ENCODE peak calls at places on chromosomes 13 and 19, in nine cellular contexts. One of them, this sample, is unnamed.

GRCh38 chr13:23609414-23610186 is 39.4 kb downstream of the TNFRSF19 start:
- DNase-seq in OCI-LY7: no peak
- DNase-seq in neural progenitor cell: no peak
- DNase-seq in SK-N-SH: no peak
- DNase-seq in GM23338: no peak
- DNase-seq in GM23248: peak; percentile 68
- DNase-seq in hepatocyte: no peak
- DNase-seq in HCT116: no peak
- DNase-seq in MM.1S: peak; percentile 33
- DNase-seq in this sample: peak; percentile 55

GRCh38 chr19:8571006-8571411 is 6.2 kb downstream of the MYO1F start:
- DNase-seq in OCI-LY7: no peak
- DNase-seq in neural progenitor cell: no peak
- DNase-seq in SK-N-SH: no peak
- DNase-seq in GM23338: no peak
- DNase-seq in GM23248: peak; percentile 92
- DNase-seq in hepatocyte: no peak
- DNase-seq in HCT116: no peak
- DNase-seq in MM.1S: peak; percentile 53
- DNase-seq in this sample: peak; percentile 87

GRCh38 chr19:45187421-45188100 is 9.0 kb downstream of the BLOC1S3 start:
- DNase-seq in OCI-LY7: peak; percentile 83
- DNase-seq in neural progenitor cell: peak; percentile 77
- DNase-seq in SK-N-SH: peak; percentile 67
- DNase-seq in GM23338: peak; percentile 93
- DNase-seq in GM23248: peak; percentile 29
- DNase-seq in hepatocyte: peak; percentile 61
- DNase-seq in HCT116: no peak
- DNase-seq in MM.1S: peak; percentile 61
- DNase-seq in this sample: peak; percentile 14

GRCh38 chr19:35977446-35978222 is 17.4 kb upstream of the SDHAF1 start:
- DNase-seq in OCI-LY7: peak; percentile 73
- DNase-seq in neural progenitor cell: peak; percentile 79
- DNase-seq in SK-N-SH: peak; percentile 59
- DNase-seq in GM23338: peak; percentile 95
- DNase-seq in GM23248: peak; percentile 6
- DNase-seq in hepatocyte: no peak
- DNase-seq in HCT116: peak; percentile 45
- DNase-seq in MM.1S: no peak
- DNase-seq in this sample: no peak

GRCh38 chr13:59409211-59409610 is 754.5 kb downstream of the DIAPH3 start:
- DNase-seq in OCI-LY7: no peak
- DNase-seq in neural progenitor cell: peak; percentile 45
- DNase-seq in SK-N-SH: no peak
- DNase-seq in GM23338: peak; percentile 48
- DNase-seq in GM23248: no peak
- DNase-seq in hepatocyte: peak; percentile 38
- DNase-seq in HCT116: no peak
- DNase-seq in MM.1S: no peak
- DNase-seq in this sample: no peak

GRCh38 chr13:112153846-112154245 is 86.9 kb downstream of the SOX1 start:
- DNase-seq in OCI-LY7: no peak
- DNase-seq in neural progenitor cell: no peak
- DNase-seq in SK-N-SH: no peak
- DNase-seq in GM23338: no peak
- DNase-seq in GM23248: no peak
- DNase-seq in hepatocyte: no peak
- DNase-seq in HCT116: no peak
- DNase-seq in MM.1S: no peak
- DNase-seq in this sample: no peak

GRCh38 chr19:14441041-14441938 is 8.2 kb downstream of the PKN1 start:
- DNase-seq in OCI-LY7: no peak
- DNase-seq in neural progenitor cell: no peak
- DNase-seq in SK-N-SH: peak; percentile 57
- DNase-seq in GM23338: no peak
- DNase-seq in GM23248: no peak
- DNase-seq in hepatocyte: no peak
- DNase-seq in HCT116: no peak
- DNase-seq in MM.1S: no peak
- DNase-seq in this sample: no peak

GRCh38 chr13:80945328-80945727 is 604.4 kb upstream of the SPRY2 start:
- DNase-seq in OCI-LY7: no peak
- DNase-seq in neural progenitor cell: peak; percentile 91
- DNase-seq in SK-N-SH: peak; percentile 12
- DNase-seq in GM23338: peak; percentile 79
- DNase-seq in GM23248: no peak
- DNase-seq in hepatocyte: peak; percentile 26
- DNase-seq in HCT116: no peak
- DNase-seq in MM.1S: no peak
- DNase-seq in this sample: no peak

GRCh38 chr19:29499921-29500590 is 25.7 kb upstream of the VSTM2B start:
- DNase-seq in OCI-LY7: no peak
- DNase-seq in neural progenitor cell: no peak
- DNase-seq in SK-N-SH: no peak
- DNase-seq in GM23338: no peak
- DNase-seq in GM23248: no peak
- DNase-seq in hepatocyte: no peak
- DNase-seq in HCT116: no peak
- DNase-seq in MM.1S: no peak
- DNase-seq in this sample: no peak

GRCh38 chr19:54452626-54453025 is 3.6 kb downstream of the LENG8 start:
- DNase-seq in OCI-LY7: no peak
- DNase-seq in neural progenitor cell: no peak
- DNase-seq in SK-N-SH: no peak
- DNase-seq in GM23338: no peak
- DNase-seq in GM23248: no peak
- DNase-seq in hepatocyte: no peak
- DNase-seq in HCT116: no peak
- DNase-seq in MM.1S: no peak
- DNase-seq in this sample: no peak

GRCh38 chr13:78680064-78680463 is 21.1 kb upstream of the OBI1 start:
- DNase-seq in OCI-LY7: no peak
- DNase-seq in neural progenitor cell: no peak
- DNase-seq in SK-N-SH: no peak
- DNase-seq in GM23338: no peak
- DNase-seq in GM23248: no peak
- DNase-seq in hepatocyte: no peak
- DNase-seq in HCT116: no peak
- DNase-seq in MM.1S: no peak
- DNase-seq in this sample: no peak

GRCh38 chr13:29624997-29625396 is 29.5 kb upstream of the SLC7A1 start:
- DNase-seq in OCI-LY7: no peak
- DNase-seq in neural progenitor cell: no peak
- DNase-seq in SK-N-SH: no peak
- DNase-seq in GM23338: no peak
- DNase-seq in GM23248: no peak
- DNase-seq in hepatocyte: no peak
- DNase-seq in HCT116: no peak
- DNase-seq in MM.1S: no peak
- DNase-seq in this sample: no peak

GRCh38 chr13:85597790-85598500 is 201.3 kb downstream of the SLITRK6 start:
- DNase-seq in OCI-LY7: no peak
- DNase-seq in neural progenitor cell: no peak
- DNase-seq in SK-N-SH: no peak
- DNase-seq in GM23338: no peak
- DNase-seq in GM23248: no peak
- DNase-seq in hepatocyte: no peak
- DNase-seq in HCT116: no peak
- DNase-seq in MM.1S: no peak
- DNase-seq in this sample: no peak

GRCh38 chr13:88066847-88067246 is 395.7 kb downstream of the SLITRK5 start:
- DNase-seq in OCI-LY7: no peak
- DNase-seq in neural progenitor cell: no peak
- DNase-seq in SK-N-SH: no peak
- DNase-seq in GM23338: no peak
- DNase-seq in GM23248: no peak
- DNase-seq in hepatocyte: no peak
- DNase-seq in HCT116: no peak
- DNase-seq in MM.1S: no peak
- DNase-seq in this sample: no peak

GRCh38 chr13:32783067-32783466 is 196.8 kb downstream of the PDS5B start:
- DNase-seq in OCI-LY7: peak; percentile 4
- DNase-seq in neural progenitor cell: no peak
- DNase-seq in SK-N-SH: no peak
- DNase-seq in GM23338: no peak
- DNase-seq in GM23248: peak; percentile 55
- DNase-seq in hepatocyte: no peak
- DNase-seq in HCT116: no peak
- DNase-seq in MM.1S: no peak
- DNase-seq in this sample: peak; percentile 49

GRCh38 chr19:45256836-45257235 is 5.8 kb downstream of the MARK4 start:
- DNase-seq in OCI-LY7: no peak
- DNase-seq in neural progenitor cell: no peak
- DNase-seq in SK-N-SH: no peak
- DNase-seq in GM23338: no peak
- DNase-seq in GM23248: no peak
- DNase-seq in hepatocyte: no peak
- DNase-seq in HCT116: no peak
- DNase-seq in MM.1S: no peak
- DNase-seq in this sample: no peak

GRCh38 chr13:75326173-75327131 is 155.5 kb downstream of the TBC1D4 start:
- DNase-seq in OCI-LY7: no peak
- DNase-seq in neural progenitor cell: no peak
- DNase-seq in SK-N-SH: peak; percentile 36
- DNase-seq in GM23338: no peak
- DNase-seq in GM23248: peak; percentile 8
- DNase-seq in hepatocyte: peak; percentile 9
- DNase-seq in HCT116: no peak
- DNase-seq in MM.1S: no peak
- DNase-seq in this sample: no peak

GRCh38 chr19:48715681-48716171 is 3.8 kb downstream of the MAMSTR start:
- DNase-seq in OCI-LY7: no peak
- DNase-seq in neural progenitor cell: no peak
- DNase-seq in SK-N-SH: no peak
- DNase-seq in GM23338: peak; percentile 24
- DNase-seq in GM23248: peak; percentile 41
- DNase-seq in hepatocyte: peak; percentile 25
- DNase-seq in HCT116: no peak
- DNase-seq in MM.1S: no peak
- DNase-seq in this sample: no peak

GRCh38 chr13:71304861-71305260 is 562.1 kb downstream of the DACH1 start:
- DNase-seq in OCI-LY7: no peak
- DNase-seq in neural progenitor cell: no peak
- DNase-seq in SK-N-SH: no peak
- DNase-seq in GM23338: no peak
- DNase-seq in GM23248: no peak
- DNase-seq in hepatocyte: no peak
- DNase-seq in HCT116: no peak
- DNase-seq in MM.1S: no peak
- DNase-seq in this sample: no peak

GRCh38 chr19:50264483-50265186 is 61.2 kb downstream of the MYH14 start:
- DNase-seq in OCI-LY7: no peak
- DNase-seq in neural progenitor cell: no peak
- DNase-seq in SK-N-SH: no peak
- DNase-seq in GM23338: peak; percentile 42
- DNase-seq in GM23248: no peak
- DNase-seq in hepatocyte: no peak
- DNase-seq in HCT116: no peak
- DNase-seq in MM.1S: no peak
- DNase-seq in this sample: no peak

GRCh38 chr19:54462072-54462712 is 1.4 kb downstream of the LENG9 start:
- DNase-seq in OCI-LY7: no peak
- DNase-seq in neural progenitor cell: no peak
- DNase-seq in SK-N-SH: no peak
- DNase-seq in GM23338: no peak
- DNase-seq in GM23248: peak; percentile 51
- DNase-seq in hepatocyte: no peak
- DNase-seq in HCT116: no peak
- DNase-seq in MM.1S: no peak
- DNase-seq in this sample: no peak

GRCh38 chr13:26377038-26377437 is 123.1 kb downstream of the CDK8 start:
- DNase-seq in OCI-LY7: peak; percentile 18
- DNase-seq in neural progenitor cell: peak; percentile 69
- DNase-seq in SK-N-SH: peak; percentile 38
- DNase-seq in GM23338: peak; percentile 81
- DNase-seq in GM23248: peak; percentile 56
- DNase-seq in hepatocyte: peak; percentile 11
- DNase-seq in HCT116: peak; percentile 8
- DNase-seq in MM.1S: peak; percentile 42
- DNase-seq in this sample: peak; percentile 44

GRCh38 chr19:7159105-7159933 is 89.8 kb downstream of the ZNF557 start:
- DNase-seq in OCI-LY7: no peak
- DNase-seq in neural progenitor cell: no peak
- DNase-seq in SK-N-SH: no peak
- DNase-seq in GM23338: no peak
- DNase-seq in GM23248: peak; percentile 99
- DNase-seq in hepatocyte: peak; percentile 67
- DNase-seq in HCT116: no peak
- DNase-seq in MM.1S: no peak
- DNase-seq in this sample: no peak

GRCh38 chr19:918481-919156 is 1.5 kb downstream of the KISS1R start:
- DNase-seq in OCI-LY7: no peak
- DNase-seq in neural progenitor cell: peak; percentile 39
- DNase-seq in SK-N-SH: no peak
- DNase-seq in GM23338: peak; percentile 74
- DNase-seq in GM23248: no peak
- DNase-seq in hepatocyte: no peak
- DNase-seq in HCT116: no peak
- DNase-seq in MM.1S: no peak
- DNase-seq in this sample: peak; percentile 19
- TF ChIP-seq EZH2phosphoT487 in OCI-LY7: no peak
- TF ChIP-seq EZH2phosphoT487 in neural progenitor cell: peak; percentile 3
- TF ChIP-seq EZH2phosphoT487 in SK-N-SH: no peak
- TF ChIP-seq EZH2phosphoT487 in GM23338: no peak
- TF ChIP-seq EZH2phosphoT487 in GM23248: no peak
- TF ChIP-seq EZH2phosphoT487 in hepatocyte: peak; percentile 9
- TF ChIP-seq EZH2phosphoT487 in HCT116: no peak
- TF ChIP-seq EZH2phosphoT487 in MM.1S: no peak
- TF ChIP-seq EZH2phosphoT487 in this sample: no peak

GRCh38 chr19:53085496-53085895 is 17.7 kb downstream of the ZNF160 start:
- DNase-seq in OCI-LY7: no peak
- DNase-seq in neural progenitor cell: no peak
- DNase-seq in SK-N-SH: no peak
- DNase-seq in GM23338: no peak
- DNase-seq in GM23248: no peak
- DNase-seq in hepatocyte: no peak
- DNase-seq in HCT116: no peak
- DNase-seq in MM.1S: no peak
- DNase-seq in this sample: no peak
- H3K4me1 ChIP-seq in OCI-LY7: no peaks in the 10 kb centered on the region
- H3K4me1 ChIP-seq in neural progenitor cell: no peaks in the 10 kb centered on the region
- H3K4me1 ChIP-seq in SK-N-SH: no peaks in the 10 kb centered on the region
- H3K4me1 ChIP-seq in GM23338: no peaks in the 10 kb centered on the region
- H3K4me1 ChIP-seq in GM23248: no peaks in the 10 kb centered on the region
- H3K4me1 ChIP-seq in hepatocyte: no peaks in the 10 kb centered on the region
- H3K4me1 ChIP-seq in HCT116: no peaks in the 10 kb centered on the region
- H3K4me1 ChIP-seq in MM.1S: no peaks in the 10 kb centered on the region
- H3K4me1 ChIP-seq in this sample: no peaks in the 10 kb centered on the region

GRCh38 chr13:113851826-113852535 is 11.9 kb downstream of the GAS6 start:
- DNase-seq in OCI-LY7: no peak
- DNase-seq in neural progenitor cell: no peak
- DNase-seq in SK-N-SH: no peak
- DNase-seq in GM23338: no peak
- DNase-seq in GM23248: no peak
- DNase-seq in hepatocyte: no peak
- DNase-seq in HCT116: no peak
- DNase-seq in MM.1S: no peak
- DNase-seq in this sample: no peak
- TF ChIP-seq EZH2phosphoT487 in OCI-LY7: no peak
- TF ChIP-seq EZH2phosphoT487 in neural progenitor cell: no peak
- TF ChIP-seq EZH2phosphoT487 in SK-N-SH: no peak
- TF ChIP-seq EZH2phosphoT487 in GM23338: no peak
- TF ChIP-seq EZH2phosphoT487 in GM23248: no peak
- TF ChIP-seq EZH2phosphoT487 in hepatocyte: no peak
- TF ChIP-seq EZH2phosphoT487 in HCT116: no peak
- TF ChIP-seq EZH2phosphoT487 in MM.1S: no peak
- TF ChIP-seq EZH2phosphoT487 in this sample: no peak

GRCh38 chr13:97298816-97299215 is 76.7 kb downstream of the MBNL2 start:
- DNase-seq in OCI-LY7: no peak
- DNase-seq in neural progenitor cell: no peak
- DNase-seq in SK-N-SH: no peak
- DNase-seq in GM23338: no peak
- DNase-seq in GM23248: peak; percentile 63
- DNase-seq in hepatocyte: no peak
- DNase-seq in HCT116: no peak
- DNase-seq in MM.1S: no peak
- DNase-seq in this sample: no peak
- H3K4me1 ChIP-seq in OCI-LY7: no peaks in the 10 kb centered on the region
- H3K4me1 ChIP-seq in neural progenitor cell: no peaks in the 10 kb centered on the region
- H3K4me1 ChIP-seq in SK-N-SH: peaks cover 46% of the 10 kb centered on the region
- H3K4me1 ChIP-seq in GM23338: no peaks in the 10 kb centered on the region
- H3K4me1 ChIP-seq in GM23248: peaks cover 32% of the 10 kb centered on the region
- H3K4me1 ChIP-seq in hepatocyte: peaks cover 18% of the 10 kb centered on the region
- H3K4me1 ChIP-seq in HCT116: peaks cover 9% of the 10 kb centered on the region
- H3K4me1 ChIP-seq in MM.1S: no peaks in the 10 kb centered on the region
- H3K4me1 ChIP-seq in this sample: peaks cover 28% of the 10 kb centered on the region

This sample was measured in PC-3.